ENCODE peak calls at places on chromosomes 11 and 22, in five cellular contexts. H is IMR-90, G is SK-N-SH, A is K562, X is GM12878. K is an unnamed sample.

GRCh38 chr22:45709004-45709739 is 37.5 kb downstream of the ATXN10 start:
- DNase-seq in H (peak; percentile 79), G (peak; percentile 51), A (no peak), X (no peak), K (peak; percentile 59)

GRCh38 chr22:19499880-19500242 is 20.1 kb downstream of the CDC45 start:
- DNase-seq in H (no peak), G (no peak), A (no peak), X (no peak), K (no peak)

GRCh38 chr11:70139785-70140410 is 61.8 kb downstream of the ANO1 start:
- DNase-seq in H (no peak), G (no peak), A (no peak), X (no peak), K (no peak)

GRCh38 chr11:450809-451451 is 851 bp downstream of the PTDSS2 start:
- DNase-seq in H (peak; percentile 66), G (peak; percentile 69), A (peak; percentile 50), X (no peak), K (peak; percentile 70)

GRCh38 chr11:44988981-44989635 is 38.4 kb upstream of the TP53I11 start:
- DNase-seq in H (no peak), G (no peak), A (no peak), X (no peak), K (no peak)

GRCh38 chr11:25432376-25432775 is 899.6 kb upstream of the ANO3 start:
- DNase-seq in H (no peak), G (no peak), A (no peak), X (no peak), K (no peak)

GRCh38 chr11:43903969-43904368 is 23.3 kb downstream of the ALKBH3 start:
- DNase-seq in H (no peak), G (peak; percentile 48), A (no peak), X (no peak), K (no peak)

GRCh38 chr11:60957188-60957587 is 5.2 kb upstream of the SLC15A3 start:
- DNase-seq in H (no peak), G (no peak), A (no peak), X (no peak), K (no peak)

GRCh38 chr11:43930868-43931716 is 11.3 kb upstream of the C11orf96 start:
- DNase-seq in H (peak; percentile 42), G (no peak), A (no peak), X (no peak), K (no peak)

GRCh38 chr22:42949159-42949558 is 65.8 kb downstream of the PACSIN2 start:
- DNase-seq in H (peak; percentile 69), G (no peak), A (no peak), X (no peak), K (no peak)

GRCh38 chr11:114925591-114925990 is 247.3 kb downstream of the NXPE2 start:
- DNase-seq in H (no peak), G (no peak), A (no peak), X (no peak), K (no peak)

GRCh38 chr11:106828576-106828975 is 189.7 kb downstream of the GUCY1A2 start:
- DNase-seq in H (no peak), G (no peak), A (no peak), X (no peak), K (no peak)

GRCh38 chr11:10484461-10485180 is 29.6 kb downstream of the AMPD3 start:
- DNase-seq in H (no peak), G (no peak), A (no peak), X (no peak), K (no peak)

GRCh38 chr22:21444701-21445436 is 22.3 kb upstream of the TMEM191C start:
- DNase-seq in H (no peak), G (no peak), A (no peak), X (no peak), K (no peak)

GRCh38 chr22:38262051-38262795 is 10.6 kb downstream of the TMEM184B start:
- DNase-seq in H (no peak), G (peak; percentile 29), A (peak; percentile 41), X (no peak), K (peak; percentile 54)

GRCh38 chr11:128867277-128867676 is at the start of gene KCNJ1:
- DNase-seq in H (no peak), G (no peak), A (no peak), X (no peak), K (no peak)

GRCh38 chr11:113248702-113249490 is 65.5 kb upstream of the TTC12 start:
- DNase-seq in H (no peak), G (no peak), A (no peak), X (no peak), K (no peak)

GRCh38 chr11:67282155-67282875 is 6.8 kb upstream of the ANKRD13D start:
- DNase-seq in H (no peak), G (no peak), A (no peak), X (no peak), K (no peak)

GRCh38 chr11:61587951-61588695 is 7.2 kb upstream of the SYT7 start:
- DNase-seq in H (no peak), G (peak; percentile 69), A (peak; percentile 85), X (no peak), K (no peak)

GRCh38 chr11:134498326-134499139 is 86.5 kb upstream of the B3GAT1 start:
- DNase-seq in H (no peak), G (no peak), A (no peak), X (no peak), K (no peak)

GRCh38 chr11:75509201-75509600 is 16.5 kb downstream of the GDPD5 start:
- DNase-seq in H (no peak), G (no peak), A (no peak), X (no peak), K (no peak)

GRCh38 chr22:25942989-25943411 is 201.0 kb downstream of the MYO18B start:
- DNase-seq in H (no peak), G (peak; percentile 76), A (no peak), X (no peak), K (no peak)

GRCh38 chr11:47373876-47374820 is 4.2 kb downstream of the SPI1 start:
- DNase-seq in H (peak; percentile 62), G (peak; percentile 92), A (peak; percentile 87), X (no peak), K (peak; percentile 60)

GRCh38 chr11:47376543-47377371 is 1.6 kb downstream of the SPI1 start:
- DNase-seq in H (no peak), G (peak; percentile 27), A (peak; percentile 82), X (no peak), K (no peak)

GRCh38 chr11:47376183-47376542 is 2.2 kb downstream of the SPI1 start:
- DNase-seq in H (no peak), G (no peak), A (no peak), X (no peak), K (no peak)

GRCh38 chr11:47375020-47375419 is 3.3 kb downstream of the SPI1 start:
- DNase-seq in H (no peak), G (no peak), A (no peak), X (no peak), K (no peak)

DNA sequence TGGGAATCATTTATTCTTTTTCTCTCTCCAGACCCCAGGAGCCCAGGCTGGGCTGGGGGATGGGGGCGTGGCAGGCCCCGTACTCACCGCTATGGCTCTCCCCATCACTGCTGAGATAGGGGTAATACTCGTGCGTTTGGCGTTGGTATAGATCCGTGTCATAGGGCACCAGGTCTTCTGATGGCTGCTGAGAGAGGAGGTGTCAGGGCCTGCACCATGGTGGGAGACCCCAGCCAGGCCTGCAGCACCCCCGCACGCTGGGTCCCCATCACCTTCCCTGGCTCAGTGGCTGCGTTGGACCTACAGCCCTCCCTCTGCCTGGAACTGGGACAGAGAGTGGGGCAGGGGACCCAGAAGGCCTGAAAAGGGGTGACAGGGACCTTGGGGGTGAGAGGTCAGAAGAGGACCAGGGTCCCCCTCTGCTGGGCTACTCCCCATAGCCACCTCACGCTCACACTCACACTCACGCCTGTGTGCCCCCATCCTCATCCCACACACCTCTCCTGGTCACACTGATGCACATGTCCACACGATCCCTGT is 2.7 kb downstream of the SPI1 start:
- DNase-seq in H (no peak), G (no peak), A (no peak), X (no peak), K (no peak)
- TF ChIP-seq MXI1 in H (no peak), G (no peak), A (no peak), X (no peak), K (no peak)

DNA sequence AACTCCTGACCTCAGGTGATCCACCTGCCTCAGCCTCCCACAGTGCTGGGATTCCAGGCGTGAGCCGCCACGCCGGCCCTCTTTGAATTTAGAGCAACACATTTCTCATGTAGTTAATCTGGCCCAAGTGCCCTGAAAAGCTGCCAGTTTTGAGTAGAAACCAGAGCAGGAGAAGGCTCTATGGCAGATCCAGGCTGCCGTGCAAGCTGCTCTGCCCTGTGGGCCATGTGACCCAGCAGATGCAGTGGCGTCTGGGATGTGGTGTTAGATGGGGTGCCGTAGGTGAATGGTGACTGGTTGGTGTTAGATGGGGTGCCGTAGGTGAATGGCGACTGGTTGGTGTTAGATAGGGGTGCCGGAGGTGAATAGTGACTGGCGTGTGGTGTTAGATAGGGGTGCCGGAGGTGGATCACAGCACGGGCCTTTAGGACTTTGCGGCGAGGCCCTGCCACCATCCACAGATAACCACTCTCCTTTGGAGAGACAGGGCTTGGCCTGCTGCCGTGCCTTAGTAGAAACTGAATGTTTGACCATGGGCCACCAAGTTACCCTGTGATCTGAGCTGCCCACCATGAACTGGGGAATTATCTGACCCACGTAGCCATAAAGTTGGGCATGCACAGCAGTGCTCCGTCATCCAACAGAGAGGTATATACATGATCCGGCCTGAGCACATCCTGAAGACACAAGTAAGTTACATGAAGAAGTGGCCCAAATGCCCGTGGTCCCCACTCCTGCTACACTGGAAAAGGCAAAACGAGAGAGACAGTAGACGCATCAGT is 32.7 kb downstream of the ASCL2 start:
- DNase-seq in H (no peak), G (no peak), A (no peak), X (no peak), K (no peak)
- TF ChIP-seq CTCF in H (no peak), G (no peak), A (no peak), X (no peak), K (no peak)

GRCh38 chr11:35034401-35034800 is 104.6 kb upstream of the CD44 start:
- DNase-seq in H (no peak), G (no peak), A (no peak), X (no peak), K (no peak)

GRCh38 chr11:35038211-35038930 is 100.6 kb upstream of the CD44 start:
- DNase-seq in H (no peak), G (peak; percentile 5), A (peak; percentile 19), X (no peak), K (no peak)

GRCh38 chr11:35036642-35037041 is 102.3 kb upstream of the CD44 start:
- DNase-seq in H (no peak), G (no peak), A (no peak), X (no peak), K (no peak)

GRCh38 chr11:35033011-35033410 is 106.0 kb upstream of the CD44 start:
- DNase-seq in H (no peak), G (no peak), A (no peak), X (no peak), K (no peak)

GRCh38 chr11:35035894-35036408 is 103.0 kb upstream of the CD44 start:
- DNase-seq in H (peak; percentile 94), G (no peak), A (no peak), X (peak; percentile 85), K (no peak)
- TF ChIP-seq MXI1 in H (no peak), G (no peak), A (no peak), X (no peak), K (no peak)

GRCh38 chr22:22752556-22753477 is 108.4 kb downstream of the GGTLC2 start:
- DNase-seq in H (peak; percentile 47), G (no peak), A (peak; percentile 65), X (no peak), K (no peak)

GRCh38 chr22:22754268-22754657 is 109.8 kb downstream of the GGTLC2 start:
- DNase-seq in H (no peak), G (no peak), A (no peak), X (no peak), K (no peak)

GRCh38 chr22:22752199-22752555 is 107.8 kb downstream of the GGTLC2 start:
- DNase-seq in H (no peak), G (no peak), A (no peak), X (no peak), K (no peak)

GRCh38 chr22:22754961-22755777 is 110.8 kb downstream of the GGTLC2 start:
- DNase-seq in H (no peak), G (no peak), A (no peak), X (no peak), K (no peak)

GRCh38 chr22:22753526-22754267 is 109.3 kb downstream of the GGTLC2 start:
- DNase-seq in H (peak; percentile 21), G (peak; percentile 79), A (peak; percentile 100), X (no peak), K (peak; percentile 47)
- TF ChIP-seq CTCF in H (peak; percentile 54), G (peak; percentile 60), A (no peak), X (peak; percentile 38), K (peak; percentile 84)